ENCODE peak calls at places on chromosomes 11 and 22, in five cellular contexts. One of them, this sample, is unnamed.

GRCh38 chr11:66854729-66855211 is 2.1 kb upstream of the LRFN4 start:
- DNase-seq in naive thymus-derived CD8-positive, alpha-beta T cell: no peak
- DNase-seq in MG63: no peak
- DNase-seq in activated CD4-positive, alpha-beta T cell treated with anti-CD3 and anti-CD28 coated beads, Interleukin-2, amount 10 ng/mL, durations not matched to agents 7 days and 5 days: no peak
- DNase-seq in activated T-cell treated with anti-CD3 and anti-CD28 coated beads for 1 hour: no peak
- DNase-seq in this sample: no peak

GRCh38 chr11:101862410-101863233 is 52.2 kb upstream of the CEP126 start:
- DNase-seq in naive thymus-derived CD8-positive, alpha-beta T cell: no peak
- DNase-seq in MG63: peak; percentile 47
- DNase-seq in activated CD4-positive, alpha-beta T cell treated with anti-CD3 and anti-CD28 coated beads, Interleukin-2, amount 10 ng/mL, durations not matched to agents 7 days and 5 days: no peak
- DNase-seq in activated T-cell treated with anti-CD3 and anti-CD28 coated beads for 1 hour: no peak
- DNase-seq in this sample: no peak

GRCh38 chr11:77073328-77074001 is 6.7 kb downstream of the CAPN5 start:
- DNase-seq in naive thymus-derived CD8-positive, alpha-beta T cell: no peak
- DNase-seq in MG63: peak; percentile 98
- DNase-seq in activated CD4-positive, alpha-beta T cell treated with anti-CD3 and anti-CD28 coated beads, Interleukin-2, amount 10 ng/mL, durations not matched to agents 7 days and 5 days: no peak
- DNase-seq in activated T-cell treated with anti-CD3 and anti-CD28 coated beads for 1 hour: no peak
- DNase-seq in this sample: no peak

GRCh38 chr11:79088967-79089366 is 351.9 kb downstream of the TENM4 start:
- DNase-seq in naive thymus-derived CD8-positive, alpha-beta T cell: no peak
- DNase-seq in MG63: no peak
- DNase-seq in activated CD4-positive, alpha-beta T cell treated with anti-CD3 and anti-CD28 coated beads, Interleukin-2, amount 10 ng/mL, durations not matched to agents 7 days and 5 days: no peak
- DNase-seq in activated T-cell treated with anti-CD3 and anti-CD28 coated beads for 1 hour: no peak
- DNase-seq in this sample: no peak

GRCh38 chr11:123065634-123066033 is 3.7 kb upstream of the HSPA8 start:
- DNase-seq in naive thymus-derived CD8-positive, alpha-beta T cell: no peak
- DNase-seq in MG63: no peak
- DNase-seq in activated CD4-positive, alpha-beta T cell treated with anti-CD3 and anti-CD28 coated beads, Interleukin-2, amount 10 ng/mL, durations not matched to agents 7 days and 5 days: no peak
- DNase-seq in activated T-cell treated with anti-CD3 and anti-CD28 coated beads for 1 hour: no peak
- DNase-seq in this sample: no peak

GRCh38 chr11:79160786-79161403 is 279.9 kb downstream of the TENM4 start:
- DNase-seq in naive thymus-derived CD8-positive, alpha-beta T cell: no peak
- DNase-seq in MG63: peak; percentile 2
- DNase-seq in activated CD4-positive, alpha-beta T cell treated with anti-CD3 and anti-CD28 coated beads, Interleukin-2, amount 10 ng/mL, durations not matched to agents 7 days and 5 days: no peak
- DNase-seq in activated T-cell treated with anti-CD3 and anti-CD28 coated beads for 1 hour: no peak
- DNase-seq in this sample: no peak

GRCh38 chr11:11966826-11967668 is 41.4 kb downstream of the DKK3 start:
- DNase-seq in naive thymus-derived CD8-positive, alpha-beta T cell: peak; percentile 54
- DNase-seq in MG63: peak; percentile 58
- DNase-seq in activated CD4-positive, alpha-beta T cell treated with anti-CD3 and anti-CD28 coated beads, Interleukin-2, amount 10 ng/mL, durations not matched to agents 7 days and 5 days: peak; percentile 83
- DNase-seq in activated T-cell treated with anti-CD3 and anti-CD28 coated beads for 1 hour: peak; percentile 49
- DNase-seq in this sample: peak; percentile 61

GRCh38 chr11:115500547-115501503 is 3.4 kb downstream of the CADM1 start:
- DNase-seq in naive thymus-derived CD8-positive, alpha-beta T cell: no peak
- DNase-seq in MG63: no peak
- DNase-seq in activated CD4-positive, alpha-beta T cell treated with anti-CD3 and anti-CD28 coated beads, Interleukin-2, amount 10 ng/mL, durations not matched to agents 7 days and 5 days: no peak
- DNase-seq in activated T-cell treated with anti-CD3 and anti-CD28 coated beads for 1 hour: no peak
- DNase-seq in this sample: no peak

GRCh38 chr22:32991353-32992115 is 66.6 kb downstream of the SYN3 start:
- DNase-seq in naive thymus-derived CD8-positive, alpha-beta T cell: no peak
- DNase-seq in MG63: no peak
- DNase-seq in activated CD4-positive, alpha-beta T cell treated with anti-CD3 and anti-CD28 coated beads, Interleukin-2, amount 10 ng/mL, durations not matched to agents 7 days and 5 days: no peak
- DNase-seq in activated T-cell treated with anti-CD3 and anti-CD28 coated beads for 1 hour: no peak
- DNase-seq in this sample: no peak

GRCh38 chr11:110903378-110903777 is 191.1 kb upstream of the ARHGAP20 start:
- DNase-seq in naive thymus-derived CD8-positive, alpha-beta T cell: no peak
- DNase-seq in MG63: no peak
- DNase-seq in activated CD4-positive, alpha-beta T cell treated with anti-CD3 and anti-CD28 coated beads, Interleukin-2, amount 10 ng/mL, durations not matched to agents 7 days and 5 days: no peak
- DNase-seq in activated T-cell treated with anti-CD3 and anti-CD28 coated beads for 1 hour: no peak
- DNase-seq in this sample: no peak

GRCh38 chr11:63641727-63642126 is 27.5 kb upstream of the PLAAT3 start:
- DNase-seq in naive thymus-derived CD8-positive, alpha-beta T cell: no peak
- DNase-seq in MG63: no peak
- DNase-seq in activated CD4-positive, alpha-beta T cell treated with anti-CD3 and anti-CD28 coated beads, Interleukin-2, amount 10 ng/mL, durations not matched to agents 7 days and 5 days: no peak
- DNase-seq in activated T-cell treated with anti-CD3 and anti-CD28 coated beads for 1 hour: no peak
- DNase-seq in this sample: no peak

GRCh38 chr11:48669146-48669545 is 180.6 kb downstream of the OR4A47 start:
- DNase-seq in naive thymus-derived CD8-positive, alpha-beta T cell: no peak
- DNase-seq in MG63: no peak
- DNase-seq in activated CD4-positive, alpha-beta T cell treated with anti-CD3 and anti-CD28 coated beads, Interleukin-2, amount 10 ng/mL, durations not matched to agents 7 days and 5 days: no peak
- DNase-seq in activated T-cell treated with anti-CD3 and anti-CD28 coated beads for 1 hour: no peak
- DNase-seq in this sample: no peak

GRCh38 chr11:124724854-124725718 is 14.7 kb upstream of the NRGN start:
- DNase-seq in naive thymus-derived CD8-positive, alpha-beta T cell: no peak
- DNase-seq in MG63: no peak
- DNase-seq in activated CD4-positive, alpha-beta T cell treated with anti-CD3 and anti-CD28 coated beads, Interleukin-2, amount 10 ng/mL, durations not matched to agents 7 days and 5 days: no peak
- DNase-seq in activated T-cell treated with anti-CD3 and anti-CD28 coated beads for 1 hour: no peak
- DNase-seq in this sample: no peak